ENCODE peak calls at places on chromosome 5, in eight cellular contexts. F, Y, J, Q, G, W, R and A are unnamed samples.

GRCh38 chr5:4116834-4117233 is 521.2 kb downstream of the IRX1 start:
- DNase-seq in F (no peak), Y (no peak), J (no peak), Q (no peak), G (no peak), W (no peak), R (no peak), A (no peak)

GRCh38 chr5:132422720-132423442 is 53.4 kb downstream of the SLC22A5 start:
- DNase-seq in F (peak; percentile 78), Y (no peak), J (peak; percentile 75), Q (peak; percentile 85), G (no peak), W (no peak), R (peak; percentile 56), A (no peak)

GRCh38 chr5:158676642-158677489 is 422.9 kb downstream of the EBF1 start:
- DNase-seq in F (no peak), Y (no peak), J (no peak), Q (peak; percentile 21), G (no peak), W (no peak), R (no peak), A (no peak)

GRCh38 chr5:179262126-179262920 is 82.9 kb downstream of the ADAMTS2 start:
- DNase-seq in F (peak; percentile 28), Y (no peak), J (peak; percentile 26), Q (no peak), G (no peak), W (no peak), R (peak; percentile 13), A (no peak)

GRCh38 chr5:113452941-113453340 is 18.2 kb upstream of the TSSK1B start:
- DNase-seq in F (no peak), Y (no peak), J (no peak), Q (no peak), G (no peak), W (no peak), R (no peak), A (no peak)

GRCh38 chr5:156534906-156535305 is 207.9 kb downstream of the SGCD start:
- DNase-seq in F (no peak), Y (no peak), J (no peak), Q (no peak), G (no peak), W (no peak), R (no peak), A (peak; percentile 31)

GRCh38 chr5:180399391-180399790 is 46.3 kb upstream of the GFPT2 start:
- DNase-seq in F (no peak), Y (no peak), J (no peak), Q (no peak), G (no peak), W (no peak), R (no peak), A (no peak)

GRCh38 chr5:58507715-58508114 is 16.5 kb downstream of the GAPT start:
- DNase-seq in F (no peak), Y (no peak), J (no peak), Q (no peak), G (no peak), W (no peak), R (no peak), A (no peak)

GRCh38 chr5:76813982-76814562 is 4.8 kb upstream of the F2RL1 start:
- DNase-seq in F (no peak), Y (no peak), J (no peak), Q (no peak), G (no peak), W (no peak), R (no peak), A (no peak)

GRCh38 chr5:65730910-65731309 is 8.9 kb downstream of the NLN start:
- DNase-seq in F (no peak), Y (no peak), J (no peak), Q (no peak), G (no peak), W (no peak), R (peak; percentile 26), A (no peak)

GRCh38 chr5:15690611-15691010 is 190.6 kb downstream of the FBXL7 start:
- DNase-seq in F (no peak), Y (no peak), J (no peak), Q (no peak), G (no peak), W (no peak), R (no peak), A (no peak)

GRCh38 chr5:148956632-148957385 is 106.1 kb downstream of the SH3TC2 start:
- DNase-seq in F (no peak), Y (no peak), J (no peak), Q (no peak), G (no peak), W (no peak), R (no peak), A (no peak)

GRCh38 chr5:97478513-97478912 is 295.5 kb upstream of the RIOK2 start:
- DNase-seq in F (no peak), Y (no peak), J (no peak), Q (no peak), G (no peak), W (no peak), R (no peak), A (no peak)

GRCh38 chr5:1294839-1295649 is at the start of gene TERT:
- DNase-seq in F (peak; percentile 32), Y (peak; percentile 20), J (peak; percentile 36), Q (no peak), G (peak; percentile 46), W (peak; percentile 87), R (no peak), A (no peak)

GRCh38 chr5:172283020-172283861 is at the start of gene UBTD2:
- DNase-seq in F (peak; percentile 88), Y (peak; percentile 48), J (peak; percentile 88), Q (peak; percentile 87), G (peak; percentile 70), W (peak; percentile 81), R (peak; percentile 86), A (no peak)

GRCh38 chr5:57082441-57083067 is 91.3 kb upstream of the GPBP1 start:
- DNase-seq in F (no peak), Y (no peak), J (no peak), Q (no peak), G (no peak), W (no peak), R (no peak), A (no peak)

GRCh38 chr5:150489358-150490295 is 18.3 kb upstream of the NDST1 start:
- DNase-seq in F (no peak), Y (no peak), J (no peak), Q (peak; percentile 87), G (no peak), W (no peak), R (no peak), A (no peak)

GRCh38 chr5:138503487-138504270 is 38.4 kb downstream of the EGR1 start:
- DNase-seq in F (no peak), Y (no peak), J (no peak), Q (peak; percentile 59), G (peak; percentile 24), W (no peak), R (no peak), A (no peak)

GRCh38 chr5:82074968-82075367 is 103.1 kb downstream of the ATG10 start:
- DNase-seq in F (no peak), Y (no peak), J (no peak), Q (no peak), G (no peak), W (no peak), R (no peak), A (no peak)

GRCh38 chr5:120550358-120550757 is 86.3 kb downstream of the PRR16 start:
- DNase-seq in F (no peak), Y (no peak), J (no peak), Q (no peak), G (no peak), W (no peak), R (no peak), A (no peak)

GRCh38 chr5:77993799-77994318 is 217.7 kb upstream of the TBCA start:
- DNase-seq in F (no peak), Y (no peak), J (no peak), Q (no peak), G (no peak), W (no peak), R (no peak), A (no peak)

GRCh38 chr5:141668601-141669265 is 13.3 kb downstream of the ARAP3 start:
- DNase-seq in F (no peak), Y (no peak), J (peak; percentile 87), Q (no peak), G (no peak), W (no peak), R (no peak), A (no peak)

GRCh38 chr5:179967489-179967888 is 59.8 kb upstream of the TBC1D9B start:
- DNase-seq in F (no peak), Y (no peak), J (peak; percentile 58), Q (peak; percentile 7), G (no peak), W (no peak), R (no peak), A (no peak)

GRCh38 chr5:177452688-177453638 is 6.3 kb downstream of the PRR7 start:
- DNase-seq in F (no peak), Y (no peak), J (no peak), Q (no peak), G (no peak), W (no peak), R (no peak), A (no peak)

GRCh38 chr5:125045647-125046046 is 299.2 kb upstream of the ZNF608 start:
- DNase-seq in F (no peak), Y (no peak), J (no peak), Q (no peak), G (no peak), W (no peak), R (no peak), A (no peak)

GRCh38 chr5:113117543-113118110 is 141.0 kb downstream of the DCP2 start:
- DNase-seq in F (no peak), Y (no peak), J (no peak), Q (no peak), G (no peak), W (no peak), R (no peak), A (no peak)

GRCh38 chr5:56177134-56177533 is 56.0 kb downstream of the ANKRD55 start:
- DNase-seq in F (no peak), Y (no peak), J (no peak), Q (no peak), G (no peak), W (no peak), R (no peak), A (no peak)

GRCh38 chr5:131281133-131281867 is 17.4 kb downstream of the CDC42SE2 start:
- DNase-seq in F (no peak), Y (no peak), J (no peak), Q (peak; percentile 82), G (no peak), W (no peak), R (no peak), A (no peak)

GRCh38 chr5:31911291-31912265 is 262.5 kb downstream of the GOLPH3 start:
- DNase-seq in F (no peak), Y (no peak), J (no peak), Q (no peak), G (no peak), W (no peak), R (no peak), A (no peak)